ENCODE peak calls at places on chromosomes 16 and 17, in ten cellular contexts. Z is activated T-cell treated with anti-CD3 and anti-CD28 coated beads for 1 hour; T is C1 segment of cervical spinal cord; N is RPMI7951; D is stimulated activated CD4-positive, alpha-beta T cell treated with anti-CD3 and anti-CD28 coated beads, Interleukin-12 subunit alpha, Interleukin-12 subunit beta, amount 100 ng/mL, for 4 hours; R is endothelial cell of umbilical vein; A is neural crest cell; B is activated CD4-positive, alpha-beta T cell treated with anti-CD3 and anti-CD28 coated beads for 4 hours; X is anterior cingulate cortex; E is NCI-H446. L is an unnamed sample.

GRCh38 chr17:63834431-63835166 is 7.1 kb upstream of the FTSJ3 start:
- DNase-seq in A (peak; percentile 56), D (peak; percentile 32), N (peak; percentile 73), Z (no peak), B (peak; percentile 61), T (peak; percentile 69), E (peak; percentile 64), R (peak; percentile 83), X (peak; percentile 75), L (peak; percentile 65)

GRCh38 chr17:51585514-51586104 is 325.3 kb downstream of the UTP18 start:
- DNase-seq in E (peak; percentile 54), B (no peak), Z (no peak), A (peak; percentile 35), T (no peak), X (peak; percentile 3), D (no peak), R (no peak), N (no peak), L (no peak)

GRCh38 chr17:58352843-58353719 is 1.1 kb upstream of the SUPT4H1 start:
- DNase-seq in N (peak; percentile 61), E (no peak), T (no peak), B (no peak), R (peak; percentile 49), A (no peak), D (no peak), Z (no peak), X (peak; percentile 36), L (no peak)

GRCh38 chr17:75521951-75522727 is 3.4 kb upstream of the LLGL2 start:
- DNase-seq in T (no peak), D (no peak), A (no peak), E (no peak), X (no peak), B (no peak), Z (no peak), R (no peak), N (no peak), L (no peak)

GRCh38 chr16:89798832-89799370 is 17.5 kb downstream of the FANCA start:
- DNase-seq in T (no peak), Z (no peak), N (no peak), D (no peak), X (peak; percentile 53), E (no peak), A (no peak), B (no peak), R (peak; percentile 24), L (no peak)

GRCh38 chr17:76103274-76104139 is at the start of gene EXOC7:
- DNase-seq in D (peak; percentile 93), N (peak; percentile 82), X (peak; percentile 91), Z (peak; percentile 93), R (peak; percentile 91), E (peak; percentile 98), T (peak; percentile 92), B (peak; percentile 91), A (peak; percentile 90), L (peak; percentile 91)

GRCh38 chr17:2192367-2193028 is 111.1 kb downstream of the SMG6 start:
- DNase-seq in A (no peak), E (no peak), D (peak; percentile 24), X (no peak), Z (peak; percentile 44), R (peak; percentile 98), T (no peak), N (peak; percentile 100), B (peak; percentile 36), L (no peak)

GRCh38 chr17:79690988-79691836 is 39.5 kb upstream of the ENPP7 start:
- DNase-seq in A (no peak), D (no peak), X (no peak), E (no peak), N (no peak), R (no peak), Z (no peak), T (no peak), B (no peak), L (no peak)

GRCh38 chr17:64115871-64116534 is 13.9 kb downstream of the ERN1 start:
- DNase-seq in D (no peak), N (peak; percentile 47), A (no peak), R (no peak), Z (no peak), B (no peak), X (no peak), E (no peak), T (no peak), L (peak; percentile 26)

GRCh38 chr17:34721326-34721725 is 141.9 kb downstream of the TMEM132E start:
- DNase-seq in A (no peak), E (no peak), T (peak; percentile 55), B (no peak), D (no peak), Z (no peak), R (no peak), X (no peak), N (no peak), L (no peak)

GRCh38 chr16:13957197-13958078 is 37.5 kb downstream of the ERCC4 start:
- DNase-seq in B (peak; percentile 7), E (peak; percentile 68), R (peak; percentile 91), X (peak; percentile 40), T (peak; percentile 61), Z (no peak), N (peak; percentile 97), D (no peak), A (no peak), L (no peak)

GRCh38 chr17:20246692-20247091 is 220.6 kb downstream of the LGALS9B start:
- DNase-seq in D (no peak), X (no peak), Z (no peak), T (no peak), N (no peak), R (no peak), A (no peak), B (no peak), E (no peak), L (no peak)

GRCh38 chr16:2151188-2152091 is 3.0 kb downstream of the RAB26 start:
- DNase-seq in A (no peak), B (no peak), N (no peak), D (peak; percentile 22), E (no peak), T (no peak), Z (no peak), R (no peak), X (no peak), L (no peak)

GRCh38 chr17:45411348-45412105 is 21.1 kb downstream of the ARHGAP27 start:
- DNase-seq in E (no peak), A (no peak), R (no peak), N (no peak), T (no peak), X (no peak), B (no peak), D (no peak), Z (no peak), L (no peak)

GRCh38 chr17:73476890-73477350 is 165.1 kb upstream of the CDC42EP4 start:
- DNase-seq in N (no peak), T (no peak), B (no peak), D (no peak), X (peak; percentile 50), A (no peak), Z (no peak), R (no peak), E (no peak), L (no peak)

GRCh38 chr17:42857389-42857788 is 6.4 kb downstream of the AOC3 start:
- DNase-seq in D (no peak), X (no peak), N (no peak), B (no peak), Z (no peak), T (no peak), E (no peak), A (no peak), R (no peak), L (no peak)

GRCh38 chr17:82648761-82649474 is 674 bp upstream of the WDR45B start:
- DNase-seq in Z (no peak), A (peak; percentile 49), N (peak; percentile 18), D (no peak), E (peak; percentile 63), R (no peak), T (no peak), B (no peak), X (no peak), L (peak; percentile 42)

GRCh38 chr16:13242201-13242600 is 340.8 kb downstream of the SHISA9 start:
- DNase-seq in Z (no peak), N (no peak), A (no peak), E (no peak), X (no peak), T (no peak), R (no peak), B (no peak), D (no peak), L (no peak)

GRCh38 chr17:77375917-77376651 is 235.3 kb downstream of the SEC14L1 start:
- DNase-seq in A (no peak), X (no peak), T (peak; percentile 55), E (peak; percentile 34), R (no peak), B (peak; percentile 41), D (peak; percentile 56), N (no peak), Z (peak; percentile 58), L (peak; percentile 74)

GRCh38 chr17:19702231-19702641 is 14.1 kb downstream of the SLC47A2 start:
- DNase-seq in D (no peak), X (no peak), B (no peak), T (no peak), E (no peak), A (no peak), Z (no peak), R (no peak), N (no peak), L (no peak)

GRCh38 chr16:47586121-47586520 is 125.0 kb downstream of the PHKB start:
- DNase-seq in B (no peak), Z (no peak), T (no peak), D (no peak), X (no peak), N (no peak), R (no peak), E (no peak), A (no peak), L (no peak)

GRCh38 chr17:64442550-64442971 is 6.4 kb upstream of the MILR1 start:
- DNase-seq in R (no peak), N (peak; percentile 34), T (no peak), B (no peak), X (no peak), E (no peak), Z (no peak), D (no peak), A (no peak), L (no peak)

GRCh38 chr17:2705263-2705662 is 6.3 kb downstream of the CLUH start:
- DNase-seq in B (peak; percentile 8), A (no peak), N (no peak), T (no peak), E (no peak), D (no peak), X (no peak), Z (no peak), R (peak; percentile 10), L (no peak)

GRCh38 chr17:9036336-9036735 is 15.0 kb downstream of the NTN1 start:
- DNase-seq in X (no peak), Z (no peak), R (no peak), N (no peak), E (no peak), A (no peak), B (no peak), T (no peak), D (no peak), L (no peak)

GRCh38 chr17:21174719-21175118 is 39.2 kb downstream of the TMEM11 start:
- DNase-seq in X (no peak), B (no peak), N (no peak), Z (no peak), T (no peak), D (no peak), E (no peak), A (no peak), R (peak; percentile 17), L (no peak)

GRCh38 chr17:74972107-74972972 is at the start of gene HID1:
- DNase-seq in X (peak; percentile 88), D (peak; percentile 84), B (peak; percentile 82), A (peak; percentile 59), N (peak; percentile 25), R (peak; percentile 39), Z (peak; percentile 77), E (peak; percentile 63), T (peak; percentile 62), L (peak; percentile 52)

GRCh38 chr16:73290258-73290657 is 242.3 kb upstream of the ZFHX3 start:
- DNase-seq in R (no peak), A (no peak), T (no peak), B (no peak), E (no peak), D (no peak), N (no peak), Z (no peak), X (no peak), L (no peak)

GRCh38 chr17:12909046-12909445 is 108.8 kb downstream of the ELAC2 start:
- DNase-seq in Z (no peak), T (no peak), B (no peak), E (no peak), N (no peak), R (no peak), D (no peak), X (no peak), A (no peak), L (no peak)